ENCODE peak calls at places on chromosome 2, in six cellular contexts. N is left lung, F is WERI-Rb-1, A is colonic mucosa, D is sigmoid colon, B is endodermal cell. R is an unnamed sample.
A peak's percentile ranks its signal among the peaks of the same experiment; 100 is the strongest.

GRCh38 chr2:150145312-150145711 is 342.2 kb downstream of the RND3 start:
- DNase-seq in N (no peak), F (no peak), A (no peak), D (no peak), B (no peak), R (no peak)

GRCh38 chr2:128403814-128404708 is 85.4 kb upstream of the HS6ST1 start:
- DNase-seq in N (no peak), F (peak; percentile 3), A (no peak), D (no peak), B (peak; percentile 24), R (no peak)

GRCh38 chr2:159202568-159203071 is 83.9 kb downstream of the WDSUB1 start:
- DNase-seq in N (peak; percentile 62), F (no peak), A (peak; percentile 26), D (peak; percentile 81), B (peak; percentile 47), R (no peak)

GRCh38 chr2:214193943-214194342 is 216.9 kb upstream of the VWC2L start:
- DNase-seq in N (no peak), F (no peak), A (no peak), D (no peak), B (no peak), R (no peak)

GRCh38 chr2:240134956-240135520 is 1.1 kb downstream of the COPS9 start:
- DNase-seq in N (no peak), F (no peak), A (no peak), D (no peak), B (peak; percentile 37), R (no peak)

GRCh38 chr2:88128654-88129312 is 921 bp upstream of the FABP1 start:
- DNase-seq in N (no peak), F (no peak), A (no peak), D (no peak), B (no peak), R (no peak)

GRCh38 chr2:135796606-135797005 is 40.4 kb downstream of the LCT start:
- DNase-seq in N (no peak), F (no peak), A (no peak), D (no peak), B (no peak), R (no peak)

GRCh38 chr2:112727276-112728028 is 6.6 kb downstream of the NT5DC4 start:
- DNase-seq in N (no peak), F (no peak), A (no peak), D (no peak), B (peak; percentile 51), R (no peak)

GRCh38 chr2:28750316-28751101 is 1.1 kb upstream of the PPP1CB start:
- DNase-seq in N (no peak), F (peak; percentile 30), A (peak; percentile 38), D (peak; percentile 71), B (no peak), R (no peak)

GRCh38 chr2:120535081-120535480 is 189.1 kb downstream of the INHBB start:
- DNase-seq in N (no peak), F (no peak), A (no peak), D (peak; percentile 51), B (no peak), R (no peak)

GRCh38 chr2:170106441-170106840 is 71.5 kb upstream of the MYO3B start:
- DNase-seq in N (no peak), F (no peak), A (no peak), D (no peak), B (no peak), R (no peak)

GRCh38 chr2:207766697-207767460 is 2.8 kb downstream of the FZD5 start:
- DNase-seq in N (no peak), F (no peak), A (peak; percentile 48), D (no peak), B (peak; percentile 85), R (peak; percentile 45)

GRCh38 chr2:180707175-180707866 is 273.1 kb upstream of the UBE2E3 start:
- DNase-seq in N (no peak), F (no peak), A (no peak), D (no peak), B (no peak), R (no peak)

GRCh38 chr2:232117413-232117812 is 155.9 kb downstream of the DIS3L2 start:
- DNase-seq in N (no peak), F (peak; percentile 12), A (no peak), D (no peak), B (peak; percentile 78), R (no peak)

GRCh38 chr2:171158790-171159325 is 1.8 kb downstream of the TLK1 start:
- DNase-seq in N (no peak), F (no peak), A (no peak), D (no peak), B (no peak), R (no peak)

GRCh38 chr2:96556441-96557330 is 20.1 kb downstream of the ARID5A start:
- DNase-seq in N (no peak), F (no peak), A (peak; percentile 80), D (no peak), B (no peak), R (no peak)

GRCh38 chr2:85162746-85163301 is 29.6 kb downstream of the TCF7L1 start:
- DNase-seq in N (peak; percentile 38), F (no peak), A (no peak), D (no peak), B (peak; percentile 40), R (no peak)

GRCh38 chr2:101151141-101151858 is at the start of gene TBC1D8:
- DNase-seq in N (peak; percentile 92), F (peak; percentile 92), A (peak; percentile 90), D (peak; percentile 95), B (peak; percentile 95), R (peak; percentile 92)

GRCh38 chr2:128775064-128775347 is 456.3 kb upstream of the HS6ST1 start:
- DNase-seq in N (no peak), F (no peak), A (no peak), D (peak; percentile 22), B (no peak), R (no peak)

GRCh38 chr2:137420744-137421143 is 543.5 kb upstream of the HNMT start:
- DNase-seq in N (no peak), F (no peak), A (no peak), D (no peak), B (no peak), R (no peak)

GRCh38 chr2:137826373-137827372 is 137.6 kb upstream of the HNMT start:
- DNase-seq in N (no peak), F (no peak), A (no peak), D (no peak), B (no peak), R (no peak)

DNA sequence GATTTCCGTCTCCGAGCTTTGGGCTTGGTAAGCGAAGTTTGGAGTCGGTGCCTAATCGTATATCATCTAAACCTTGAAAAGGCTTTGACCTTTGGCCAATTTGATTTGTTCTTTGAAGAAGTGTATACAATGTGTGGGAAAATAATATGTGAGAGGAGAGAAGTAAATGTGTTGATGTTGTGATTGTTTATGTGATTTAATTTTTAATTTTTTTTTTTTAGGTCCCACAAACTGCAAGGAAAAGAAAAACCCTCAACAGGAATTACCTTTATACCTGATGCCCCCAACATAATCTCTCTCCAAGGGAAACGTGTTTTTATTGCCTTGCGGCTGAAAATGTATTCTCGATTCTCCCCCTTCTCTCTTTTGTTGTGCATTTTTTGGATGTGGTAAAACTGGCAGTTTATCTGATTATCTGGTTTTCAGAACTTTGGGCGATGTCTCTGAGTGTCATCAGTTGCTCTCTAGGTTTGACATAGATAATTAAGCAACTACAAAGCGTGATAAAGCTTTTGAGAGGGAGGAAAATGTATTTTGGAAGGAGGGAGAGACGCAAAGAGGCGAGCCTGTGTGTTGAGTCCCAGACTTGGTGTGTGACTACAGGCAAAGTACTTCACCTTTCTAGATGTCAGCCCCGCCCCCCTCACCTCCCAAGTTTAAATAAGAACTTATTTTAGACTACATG is 941 bp upstream of the FBXO11 start:
- DNase-seq in N (peak; percentile 45), F (no peak), A (peak; percentile 60), D (no peak), B (no peak), R (peak; percentile 20)
- TF ChIP-seq CTCF in N (no peak), F (no peak), A (peak; percentile 5), D (no peak), B (no peak), R (no peak)

GRCh38 chr2:196808281-196808680 is 874 bp downstream of the C2orf66 start:
- DNase-seq in N (no peak), F (no peak), A (no peak), D (no peak), B (peak; percentile 51), R (no peak)
- TF ChIP-seq CTCF in N (no peak), F (peak; percentile 38), A (no peak), D (no peak), B (peak; percentile 54), R (no peak)

GRCh38 chr2:97748397-97748796 is 35.0 kb downstream of the ZAP70 start:
- DNase-seq in N (peak; percentile 33), F (peak; percentile 95), A (no peak), D (no peak), B (peak; percentile 93), R (peak; percentile 59)
- TF ChIP-seq CTCF in N (no peak), F (peak; percentile 92), A (no peak), D (no peak), B (peak; percentile 93), R (peak; percentile 47)

GRCh38 chr2:102166189-102166845 is 20.5 kb upstream of the IL1RL2 start:
- DNase-seq in N (no peak), F (no peak), A (no peak), D (peak; percentile 77), B (no peak), R (no peak)
- TF ChIP-seq CTCF in N (peak; percentile 50), F (no peak), A (peak; percentile 39), D (peak; percentile 72), B (peak; percentile 73), R (no peak)

DNA sequence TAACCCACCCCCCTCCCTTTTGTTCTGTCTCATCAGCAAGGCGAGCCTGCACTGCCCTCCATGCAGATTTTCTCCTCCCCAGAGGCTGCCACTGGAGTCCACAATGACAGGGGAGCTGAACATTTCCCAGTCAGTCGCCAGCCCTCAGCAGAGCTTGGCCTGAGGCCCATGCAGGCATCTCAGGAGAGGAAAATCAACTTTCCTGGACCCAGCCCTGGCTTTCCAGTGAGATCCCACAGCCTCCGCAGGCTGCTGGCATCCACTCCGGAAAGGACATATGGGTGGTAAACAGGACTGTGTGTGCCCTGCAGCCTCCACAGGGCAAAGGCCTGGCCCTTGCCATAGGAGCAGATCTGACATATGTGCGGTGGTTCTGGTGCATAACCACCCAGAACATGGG is 253.8 kb downstream of the TNS1 start:
- DNase-seq in N (no peak), F (no peak), A (no peak), D (peak; percentile 79), B (peak; percentile 27), R (no peak)
- TF ChIP-seq CTCF in N (no peak), F (no peak), A (no peak), D (no peak), B (no peak), R (no peak)